ENCODE peak calls at places on chromosomes 12 and 14, in seven cellular contexts. S, K, V, Z, M, B and G are unnamed samples.

GRCh38 chr12:10740182-10740581 is 17.1 kb upstream of the YBX3 start:
- DNase-seq in V (no peak), Z (no peak), B (no peak), S (no peak), K (no peak), M (no peak), G (no peak)

GRCh38 chr12:27781680-27782079 is 1.6 kb upstream of the MANSC4 start:
- DNase-seq in B (no peak), M (peak), K (no peak), V (no peak), S (no peak), Z (no peak), G (peak)

GRCh38 chr12:75909714-75910451 is 121.7 kb downstream of the PHLDA1 start:
- DNase-seq in S (no peak), V (no peak), K (no peak), B (no peak), M (no peak), Z (no peak), G (no peak)

GRCh38 chr14:79091381-79091963 is 921.3 kb downstream of the NRXN3 start:
- DNase-seq in S (no peak), M (no peak), Z (no peak), K (no peak), V (no peak), B (no peak), G (no peak)

GRCh38 chr14:73814158-73814557 is 37.5 kb upstream of the PTGR2 start:
- DNase-seq in V (no peak), B (no peak), K (no peak), M (no peak), Z (no peak), S (no peak), G (no peak)

GRCh38 chr12:98901189-98901588 is 256.1 kb downstream of the APAF1 start:
- DNase-seq in S (no peak), B (no peak), Z (no peak), K (no peak), M (no peak), V (peak), G (no peak)

GRCh38 chr12:21602774-21603173 is 1.9 kb downstream of the GYS2 start:
- DNase-seq in S (no peak), K (no peak), V (no peak), M (no peak), Z (no peak), B (no peak), G (no peak)

GRCh38 chr12:32454866-32455265 is 55.5 kb downstream of the FGD4 start:
- DNase-seq in K (no peak), B (no peak), M (no peak), V (no peak), S (no peak), Z (no peak), G (peak)

GRCh38 chr12:28110329-28110728 is 79.9 kb upstream of the CCDC91 start:
- DNase-seq in Z (no peak), B (no peak), S (no peak), K (no peak), M (no peak), V (no peak), G (peak)

DNA sequence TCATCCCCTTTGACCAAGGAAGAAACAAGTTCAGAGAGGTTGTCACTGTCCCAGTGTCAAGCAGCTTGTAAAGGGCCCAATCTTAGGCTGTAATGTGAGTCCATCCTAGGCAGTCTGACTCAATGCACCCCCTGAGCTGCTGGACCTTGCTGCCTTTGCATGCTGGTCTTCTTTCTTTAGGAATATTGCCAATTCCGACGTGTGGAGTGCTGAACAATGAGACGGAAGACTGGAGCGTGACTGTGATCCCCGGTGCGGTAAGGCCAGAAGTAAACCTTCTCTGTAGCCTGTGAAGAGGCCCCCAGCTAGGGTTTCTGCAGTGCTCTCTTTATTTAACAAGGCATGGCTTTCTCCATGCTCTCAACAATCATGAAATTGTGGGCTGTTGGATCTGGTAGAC is 963 bp downstream of the TCTN2 start:
- DNase-seq in S (no peak), M (peak), K (no peak), Z (no peak), B (no peak), V (no peak), G (peak)
- H3K4me3 ChIP-seq in S (peak), M (peak), K (peak), Z (no peak), B (no peak), V (peak), G (peak)

GRCh38 chr12:62787606-62788005 is 147.3 kb downstream of the PPM1H start:
- DNase-seq in M (no peak), B (no peak), V (no peak), S (no peak), Z (no peak), K (no peak), G (no peak)

GRCh38 chr12:62785941-62786559 is 148.9 kb downstream of the PPM1H start:
- DNase-seq in V (no peak), Z (peak), S (no peak), B (no peak), M (peak), K (peak), G (peak)

GRCh38 chr12:62789856-62790255 is 145.1 kb downstream of the PPM1H start:
- DNase-seq in V (no peak), Z (no peak), S (no peak), K (no peak), B (no peak), M (no peak), G (no peak)

GRCh38 chr12:62784576-62784975 is 150.4 kb downstream of the PPM1H start:
- DNase-seq in M (no peak), V (no peak), S (no peak), B (no peak), K (no peak), Z (no peak), G (no peak)

GRCh38 chr12:62787023-62787422 is 147.9 kb downstream of the PPM1H start:
- DNase-seq in S (no peak), K (no peak), B (no peak), Z (no peak), V (no peak), M (no peak), G (no peak)
- H3K4me3 ChIP-seq in S (no peak), K (no peak), B (no peak), Z (no peak), V (no peak), M (no peak), G (no peak)

DNA sequence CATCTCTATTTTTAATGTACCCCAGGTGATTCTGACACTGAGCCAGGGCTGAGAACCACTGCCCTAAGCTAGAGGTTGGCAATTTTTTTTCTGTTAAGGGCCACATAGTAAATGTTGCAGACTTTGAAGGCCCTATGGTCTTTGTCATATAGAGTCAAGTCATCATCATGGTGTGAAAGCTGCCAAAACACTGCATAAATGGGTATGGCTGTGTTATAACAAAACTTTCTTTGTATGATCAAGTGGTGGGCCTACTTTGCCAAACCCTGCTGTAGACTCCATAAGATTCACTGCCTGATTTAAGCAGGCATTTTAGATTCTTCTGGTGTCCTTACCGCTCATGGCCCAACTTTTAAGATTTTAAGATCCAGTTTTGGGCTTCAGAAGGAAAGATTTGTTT is 76.8 kb downstream of the CLMN start:
- DNase-seq in Z (no peak), V (no peak), B (no peak), S (no peak), M (no peak), K (no peak), G (no peak)
- H3K4me3 ChIP-seq in Z (no peak), V (no peak), B (no peak), S (no peak), M (no peak), K (no peak), G (no peak)

DNA sequence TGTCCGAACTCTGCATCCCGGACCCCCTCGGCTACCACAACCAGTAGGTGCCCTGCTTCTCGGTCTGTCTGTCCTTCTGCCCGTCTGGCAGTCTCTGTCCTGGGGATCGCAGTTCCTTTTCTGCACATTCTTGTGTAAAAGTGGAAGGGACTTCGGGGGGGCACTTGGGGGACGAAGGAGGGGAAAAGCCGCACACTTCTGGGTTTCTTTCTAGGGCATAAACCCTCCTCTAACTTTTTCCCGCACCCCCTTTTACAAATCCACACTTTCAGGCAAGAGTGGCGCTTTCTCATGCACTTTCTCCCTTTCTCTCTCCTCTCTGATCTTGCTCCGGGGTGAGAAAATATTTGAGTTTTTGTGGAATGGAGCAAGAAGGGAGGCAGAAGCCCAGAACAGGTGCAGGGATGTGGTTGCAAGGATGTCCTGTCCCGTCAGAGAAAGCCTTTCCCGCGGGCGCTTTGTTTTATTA is 506 bp downstream of the ESRRB start:
- DNase-seq in V (no peak), S (no peak), B (no peak), Z (no peak), M (no peak), K (no peak), G (no peak)
- H3K4me3 ChIP-seq in V (peak), S (no peak), B (no peak), Z (no peak), M (no peak), K (peak), G (peak)

GRCh38 chr12:123379391-123379790 is 4.5 kb upstream of the KMT5A start:
- DNase-seq in M (no peak), K (no peak), V (no peak), B (no peak), S (no peak), Z (no peak), G (no peak)

GRCh38 chr12:123384318-123384993 is 524 bp downstream of the KMT5A start:
- DNase-seq in S (peak), K (no peak), Z (no peak), V (peak), B (peak), M (no peak), G (no peak)

GRCh38 chr12:123387508-123388217 is 3.7 kb downstream of the KMT5A start:
- DNase-seq in M (no peak), Z (no peak), V (peak), K (no peak), B (no peak), S (no peak), G (no peak)

GRCh38 chr12:123384994-123385376 is 1.1 kb downstream of the KMT5A start:
- DNase-seq in M (peak), V (no peak), K (no peak), B (no peak), S (no peak), Z (no peak), G (peak)

GRCh38 chr12:123382684-123383083 is 1.2 kb upstream of the KMT5A start:
- DNase-seq in K (no peak), S (no peak), M (no peak), V (no peak), Z (no peak), B (no peak), G (no peak)
- H3K4me3 ChIP-seq in K (peak), S (no peak), M (no peak), V (no peak), Z (no peak), B (no peak), G (no peak)

GRCh38 chr12:84912191-84913142 is at the start of gene SLC6A15:
- DNase-seq in V (peak), Z (no peak), B (peak), S (no peak), K (no peak), M (peak), G (peak)

GRCh38 chr12:84911331-84912190 is 1.0 kb downstream of the SLC6A15 start:
- DNase-seq in Z (no peak), B (no peak), S (peak), K (no peak), M (peak), V (peak), G (peak)

GRCh38 chr12:84913151-84913550 is 552 bp upstream of the SLC6A15 start:
- DNase-seq in M (no peak), S (no peak), V (peak), B (no peak), Z (no peak), K (no peak), G (peak)

DNA sequence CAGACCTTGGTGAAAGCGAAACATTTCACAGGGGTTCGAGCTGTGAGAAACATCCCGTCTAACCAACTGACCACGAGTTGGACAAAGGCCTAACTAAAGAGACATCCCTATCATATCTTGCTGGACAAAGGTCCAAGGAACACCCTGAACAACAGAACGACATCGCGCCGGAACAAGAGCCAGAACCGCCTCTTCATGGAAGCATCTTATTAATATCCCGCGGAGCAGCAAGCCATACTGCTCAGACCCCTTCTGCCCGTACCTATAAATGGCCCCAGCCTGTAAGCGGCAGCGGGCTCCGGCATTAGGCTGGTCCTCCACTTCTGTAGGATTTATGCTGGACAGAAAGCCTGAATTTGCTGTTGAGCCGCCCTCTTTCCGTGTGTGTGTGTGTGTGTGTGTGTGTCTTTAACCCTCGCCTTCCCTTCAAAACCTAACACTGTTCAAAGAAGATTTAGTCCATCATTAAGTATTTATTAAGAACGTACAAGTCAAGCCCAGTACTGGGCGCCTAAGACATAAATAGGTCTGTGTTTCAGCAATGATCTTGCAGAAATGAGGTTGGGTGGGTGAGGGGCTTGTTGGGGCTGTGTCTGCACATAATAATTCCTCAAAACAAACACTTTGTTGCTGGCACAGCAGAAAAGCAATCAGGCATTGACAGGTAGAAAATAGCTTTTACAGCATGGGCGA is 1.9 kb downstream of the SLC6A15 start:
- DNase-seq in M (no peak), V (no peak), S (no peak), K (no peak), B (no peak), Z (no peak), G (peak)
- H3K4me3 ChIP-seq in M (peak), V (peak), S (peak), K (no peak), B (peak), Z (no peak), G (peak)

GRCh38 chr14:38210168-38210567 is 2.5 kb downstream of the SSTR1 start:
- DNase-seq in M (peak), Z (no peak), B (no peak), V (no peak), K (no peak), S (no peak), G (peak)
- H3K4me3 ChIP-seq in M (peak), Z (peak), B (no peak), V (no peak), K (no peak), S (no peak), G (peak)